ENCODE peak calls at places on chromosome 19, in four cellular contexts. One of them, this sample, is unnamed.
A peak's percentile ranks its signal among the peaks of the same experiment; 100 is the strongest.

GRCh38 chr19:18780631-18781030 is 10.5 kb downstream of the COMP start:
- DNase-seq in neural progenitor cell: peak; percentile 55
- DNase-seq in stomach: no peak
- DNase-seq in cardiac muscle cell: no peak
- DNase-seq in this sample: no peak

GRCh38 chr19:45526143-45526542 is 18.9 kb downstream of the VASP start:
- DNase-seq in neural progenitor cell: peak; percentile 89
- DNase-seq in cardiac muscle cell: peak; percentile 70
- DNase-seq in stomach: peak; percentile 70
- DNase-seq in this sample: no peak

GRCh38 chr19:22918221-22918620 is 84.8 kb downstream of the ZNF728 start:
- DNase-seq in cardiac muscle cell: no peak
- DNase-seq in stomach: no peak
- DNase-seq in neural progenitor cell: no peak
- DNase-seq in this sample: no peak

GRCh38 chr19:18519962-18520847 is 1.7 kb downstream of the ELL start:
- DNase-seq in neural progenitor cell: peak; percentile 80
- DNase-seq in cardiac muscle cell: peak; percentile 81
- DNase-seq in stomach: peak; percentile 77
- DNase-seq in this sample: peak; percentile 76

GRCh38 chr19:37304190-37304883 is 66.6 kb upstream of the ZNF527 start:
- DNase-seq in neural progenitor cell: peak; percentile 64
- DNase-seq in stomach: no peak
- DNase-seq in cardiac muscle cell: no peak
- DNase-seq in this sample: no peak

GRCh38 chr19:41895745-41896580 is 13.0 kb downstream of the ARHGEF1 start:
- DNase-seq in neural progenitor cell: peak; percentile 22
- DNase-seq in cardiac muscle cell: no peak
- DNase-seq in stomach: no peak
- DNase-seq in this sample: no peak

GRCh38 chr19:18437481-18438330 is at the start of gene ISYNA1:
- DNase-seq in stomach: peak; percentile 62
- DNase-seq in cardiac muscle cell: peak; percentile 68
- DNase-seq in neural progenitor cell: peak; percentile 85
- DNase-seq in this sample: no peak

GRCh38 chr19:52600639-52601024 is 30.5 kb downstream of the ZNF701 start:
- DNase-seq in cardiac muscle cell: no peak
- DNase-seq in stomach: peak; percentile 33
- DNase-seq in neural progenitor cell: no peak
- DNase-seq in this sample: no peak

GRCh38 chr19:2523630-2524311 is 47.8 kb downstream of the GADD45B start:
- DNase-seq in cardiac muscle cell: peak; percentile 47
- DNase-seq in neural progenitor cell: peak; percentile 54
- DNase-seq in stomach: no peak
- DNase-seq in this sample: no peak

GRCh38 chr19:9768175-9769112 is at the start of gene ZNF846:
- DNase-seq in stomach: peak; percentile 96
- DNase-seq in neural progenitor cell: peak; percentile 97
- DNase-seq in cardiac muscle cell: peak; percentile 98
- DNase-seq in this sample: peak; percentile 81
- H3K4me3 ChIP-seq in stomach: peak within 1 kb of the TSS; percentile 75
- H3K4me3 ChIP-seq in neural progenitor cell: peak within 1 kb of the TSS; percentile 76
- H3K4me3 ChIP-seq in cardiac muscle cell: peak within 1 kb of the TSS; percentile 78
- H3K4me3 ChIP-seq in this sample: peak within 1 kb of the TSS; percentile 61

DNA sequence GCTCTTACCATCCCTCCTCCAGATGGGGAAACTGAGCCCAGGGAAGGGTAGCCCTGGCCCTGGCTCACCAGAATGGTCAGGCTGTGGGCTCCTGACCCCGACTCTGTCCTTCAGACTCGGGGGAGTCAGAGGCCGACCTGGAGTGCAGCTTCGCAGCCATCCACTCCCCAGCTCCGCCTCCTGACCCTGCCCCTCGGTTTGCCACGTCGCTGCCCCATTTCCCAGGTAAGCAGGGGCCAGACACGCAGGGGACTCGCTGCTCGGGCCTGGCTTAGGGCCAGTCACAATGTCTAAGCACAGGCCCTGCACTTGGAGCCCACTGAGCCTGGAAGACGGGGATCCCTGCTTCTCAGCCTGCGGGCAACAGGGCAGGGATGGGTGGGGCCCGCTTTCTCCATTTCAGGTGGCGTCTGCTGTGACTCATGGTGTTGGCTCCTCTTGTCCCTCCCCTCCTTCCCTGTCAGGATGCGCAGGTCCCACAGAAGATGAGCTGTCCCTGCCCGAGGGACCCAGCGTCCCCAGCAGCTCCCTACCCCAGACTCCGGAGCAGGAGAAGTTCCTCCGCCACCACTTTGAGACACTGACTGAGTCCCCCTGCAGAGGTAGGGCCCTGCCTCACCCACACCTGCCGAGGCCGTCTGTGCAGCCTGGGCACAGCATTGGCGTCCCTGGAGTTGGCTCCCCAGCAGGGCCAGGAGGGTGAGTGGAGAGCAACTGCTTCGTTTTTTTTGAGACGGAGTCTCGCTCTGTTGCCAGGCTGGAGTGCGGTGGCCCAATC is 9.2 kb upstream of the OVOL3 start:
- DNase-seq in neural progenitor cell: no peak
- DNase-seq in stomach: no peak
- DNase-seq in cardiac muscle cell: no peak
- DNase-seq in this sample: no peak
- TF ChIP-seq CTCF in neural progenitor cell: no peak
- TF ChIP-seq CTCF in stomach: no peak
- TF ChIP-seq CTCF in cardiac muscle cell: no peak
- TF ChIP-seq CTCF in this sample: no peak

GRCh38 chr19:31717316-31717715 is 368.1 kb upstream of the TSHZ3 start:
- DNase-seq in stomach: no peak
- DNase-seq in neural progenitor cell: no peak
- DNase-seq in cardiac muscle cell: no peak
- DNase-seq in this sample: no peak
- H3K27me3 ChIP-seq in stomach: no peaks in the 10 kb centered on the region
- H3K27me3 ChIP-seq in neural progenitor cell: no peaks in the 10 kb centered on the region
- H3K27me3 ChIP-seq in cardiac muscle cell: no peaks in the 10 kb centered on the region
- H3K27me3 ChIP-seq in this sample: no peaks in the 10 kb centered on the region

GRCh38 chr19:50430888-50431342 is 1.8 kb upstream of the MYBPC2 start:
- DNase-seq in cardiac muscle cell: no peak
- DNase-seq in stomach: no peak
- DNase-seq in neural progenitor cell: peak; percentile 28
- DNase-seq in this sample: no peak

GRCh38 chr19:50428768-50429463 is 3.8 kb upstream of the MYBPC2 start:
- DNase-seq in neural progenitor cell: no peak
- DNase-seq in cardiac muscle cell: no peak
- DNase-seq in stomach: no peak
- DNase-seq in this sample: no peak

GRCh38 chr19:50427318-50427925 is 5.3 kb upstream of the MYBPC2 start:
- DNase-seq in neural progenitor cell: no peak
- DNase-seq in cardiac muscle cell: no peak
- DNase-seq in stomach: no peak
- DNase-seq in this sample: no peak

GRCh38 chr19:50425581-50425980 is 6.8 kb downstream of the SPIB start:
- DNase-seq in cardiac muscle cell: no peak
- DNase-seq in stomach: no peak
- DNase-seq in neural progenitor cell: no peak
- DNase-seq in this sample: no peak

DNA sequence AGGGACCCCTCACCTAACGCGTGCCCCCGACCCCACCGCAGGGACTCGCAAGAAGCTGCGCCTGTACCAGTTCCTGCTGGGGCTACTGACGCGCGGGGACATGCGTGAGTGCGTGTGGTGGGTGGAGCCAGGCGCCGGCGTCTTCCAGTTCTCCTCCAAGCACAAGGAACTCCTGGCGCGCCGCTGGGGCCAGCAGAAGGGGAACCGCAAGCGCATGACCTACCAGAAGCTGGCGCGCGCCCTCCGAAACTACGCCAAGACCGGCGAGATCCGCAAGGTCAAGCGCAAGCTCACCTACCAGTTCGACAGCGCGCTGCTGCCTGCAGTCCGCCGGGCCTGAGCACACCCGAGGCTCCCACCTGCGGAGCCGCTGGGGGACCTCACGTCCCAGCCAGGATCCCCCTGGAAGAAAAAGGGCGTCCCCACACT is 4.7 kb upstream of the MYBPC2 start:
- DNase-seq in stomach: peak; percentile 92
- DNase-seq in cardiac muscle cell: peak; percentile 93
- DNase-seq in neural progenitor cell: peak; percentile 57
- DNase-seq in this sample: peak; percentile 39
- H3K4me3 ChIP-seq in stomach: peak overlapping the region; percentile 37
- H3K4me3 ChIP-seq in cardiac muscle cell: no peak overlapping the region
- H3K4me3 ChIP-seq in neural progenitor cell: no peak overlapping the region
- H3K4me3 ChIP-seq in this sample: no peak overlapping the region

This sample was measured in kidney epithelial cell.